ENCODE peak calls at places on chromosome 5, in five cellular contexts. H is T-cell; G is stimulated activated naive CD8-positive, alpha-beta T cell treated with anti-CD3 and anti-CD28 coated beads, Interleukin-15, Interleukin-2, amounts not matched to agents 100 U/mL and 50 U/mL, for 24 hours; Z is iris pigment epithelial cell; L is frontal cortex. U is an unnamed sample.

GRCh38 chr5:123874600-123875201 is 362.7 kb downstream of the CSNK1G3 start:
- DNase-seq in H (no peak), G (no peak), Z (peak), L (peak), U (no peak)

GRCh38 chr5:56306433-56307150 is 73.5 kb upstream of the ANKRD55 start:
- DNase-seq in H (no peak), G (no peak), Z (no peak), L (no peak), U (no peak)

GRCh38 chr5:14492341-14492964 is 89.1 kb upstream of the OTULINL start:
- DNase-seq in H (no peak), G (no peak), Z (no peak), L (no peak), U (no peak)

GRCh38 chr5:178637356-178638069 is 10.7 kb upstream of the CLK4 start:
- DNase-seq in H (no peak), G (no peak), Z (no peak), L (no peak), U (no peak)

GRCh38 chr5:179805070-179805528 is 1.6 kb downstream of the MGAT4B start:
- DNase-seq in H (no peak), G (no peak), Z (no peak), L (no peak), U (no peak)

GRCh38 chr5:96546120-96546519 is 113.1 kb upstream of the PCSK1 start:
- DNase-seq in H (no peak), G (no peak), Z (no peak), L (no peak), U (no peak)

GRCh38 chr5:113678924-113679575 is 165.6 kb downstream of the YTHDC2 start:
- DNase-seq in H (no peak), G (peak), Z (peak), L (no peak), U (peak)

GRCh38 chr5:147784596-147784995 is 2.1 kb upstream of the JAKMIP2 start:
- DNase-seq in H (no peak), G (no peak), Z (no peak), L (no peak), U (no peak)

GRCh38 chr5:151319334-151319733 is 15.8 kb upstream of the SLC36A3 start:
- DNase-seq in H (no peak), G (no peak), Z (peak), L (no peak), U (no peak)

GRCh38 chr5:15008911-15009310 is 137.3 kb upstream of the ANKH start:
- DNase-seq in H (no peak), G (no peak), Z (peak), L (no peak), U (no peak)

GRCh38 chr5:43191740-43192557 is at the start of gene NIM1K:
- DNase-seq in H (no peak), G (peak), Z (peak), L (peak), U (peak)

GRCh38 chr5:38515081-38515480 is 41.4 kb downstream of the LIFR start:
- DNase-seq in H (no peak), G (no peak), Z (no peak), L (no peak), U (no peak)

GRCh38 chr5:10343486-10343885 is 10.0 kb upstream of the MARCHF6 start:
- DNase-seq in H (no peak), G (no peak), Z (no peak), L (no peak), U (no peak)

GRCh38 chr5:17436766-17437221 is 61.2 kb upstream of the TAF11L2 start:
- DNase-seq in H (no peak), G (no peak), Z (peak), L (no peak), U (no peak)

GRCh38 chr5:84372066-84372700 is 12.5 kb downstream of the EDIL3 start:
- DNase-seq in H (no peak), G (no peak), Z (peak), L (no peak), U (no peak)

GRCh38 chr5:128241071-128241695 is 157.6 kb downstream of the SLC12A2 start:
- DNase-seq in H (no peak), G (no peak), Z (peak), L (no peak), U (no peak)

GRCh38 chr5:92775711-92776615 is 805.1 kb downstream of the NR2F1-AS1 start:
- DNase-seq in H (no peak), G (no peak), Z (peak), L (no peak), U (no peak)

GRCh38 chr5:139742173-139742903 is 53.3 kb upstream of the PSD2 start:
- DNase-seq in H (no peak), G (no peak), Z (no peak), L (no peak), U (no peak)

GRCh38 chr5:144065766-144066165 is 104.7 kb downstream of the YIPF5 start:
- DNase-seq in H (no peak), G (no peak), Z (no peak), L (no peak), U (no peak)

GRCh38 chr5:56321236-56321881 is 88.2 kb upstream of the ANKRD55 start:
- DNase-seq in H (no peak), G (no peak), Z (no peak), L (no peak), U (no peak)

GRCh38 chr5:158599132-158599531 is 500.6 kb downstream of the EBF1 start:
- DNase-seq in H (no peak), G (no peak), Z (peak), L (no peak), U (no peak)

GRCh38 chr5:122150128-122150685 is 20.9 kb downstream of the ZNF474 start:
- DNase-seq in H (no peak), G (no peak), Z (peak), L (no peak), U (no peak)

GRCh38 chr5:116361171-116361967 is 213.3 kb downstream of the SEMA6A start:
- DNase-seq in H (no peak), G (no peak), Z (peak), L (peak), U (peak)

GRCh38 chr5:178111925-178112324 is 1.4 kb upstream of the N4BP3 start:
- DNase-seq in H (no peak), G (no peak), Z (peak), L (no peak), U (no peak)

GRCh38 chr5:125257057-125257970 is 510.9 kb upstream of the ZNF608 start:
- DNase-seq in H (no peak), G (no peak), Z (no peak), L (no peak), U (no peak)

GRCh38 chr5:10695055-10695649 is 65.9 kb downstream of the DAP start:
- DNase-seq in H (no peak), G (peak), Z (peak), L (peak), U (peak)

GRCh38 chr5:133485468-133485867 is 126.9 kb downstream of the FSTL4 start:
- DNase-seq in H (no peak), G (no peak), Z (no peak), L (no peak), U (no peak)

GRCh38 chr5:135704616-135705015 is 125.8 kb upstream of the CXCL14 start:
- DNase-seq in H (no peak), G (no peak), Z (no peak), L (no peak), U (no peak)

GRCh38 chr5:116765441-116765840 is 190.8 kb upstream of the SEMA6A start:
- DNase-seq in H (no peak), G (no peak), Z (peak), L (no peak), U (no peak)